ENCODE peak calls at places on chromosomes 13 and 19, in eight cellular contexts. Z is stomach, A is uterus, Q is GM12891, W is suprapubic skin, B is tibial nerve, O is heart left ventricle, G is adrenal gland. I is an unnamed sample.

GRCh38 chr13:65959305-65959704 is 1270.8 kb downstream of the PCDH9 start:
- DNase-seq in Z (no peak), A (no peak), Q (no peak), W (no peak), B (no peak), O (no peak), G (no peak), I (no peak)

GRCh38 chr13:67048793-67049150 is 181.4 kb downstream of the PCDH9 start:
- DNase-seq in Z (no peak), A (no peak), Q (no peak), W (no peak), B (no peak), O (no peak), G (no peak), I (no peak)

GRCh38 chr13:99022953-99023352 is 45.1 kb upstream of the DOCK9 start:
- DNase-seq in Z (no peak), A (no peak), Q (no peak), W (no peak), B (no peak), O (no peak), G (no peak), I (no peak)

GRCh38 chr19:38385057-38385803 is 2.6 kb downstream of the GGN start:
- DNase-seq in Z (no peak), A (no peak), Q (no peak), W (no peak), B (no peak), O (no peak), G (no peak), I (no peak)

GRCh38 chr19:22605275-22606211 is 28.6 kb upstream of the ZNF492 start:
- DNase-seq in Z (no peak), A (no peak), Q (no peak), W (no peak), B (no peak), O (no peak), G (no peak), I (no peak)

GRCh38 chr13:42894765-42895181 is 97.3 kb downstream of the EPSTI1 start:
- DNase-seq in Z (no peak), A (no peak), Q (no peak), W (no peak), B (no peak), O (peak), G (peak), I (no peak)

GRCh38 chr13:24148414-24149305 is 11.9 kb upstream of the SPATA13 start:
- DNase-seq in Z (peak), A (no peak), Q (no peak), W (no peak), B (no peak), O (no peak), G (peak), I (no peak)

GRCh38 chr13:46232281-46232680 is 20.6 kb downstream of the LRRC63 start:
- DNase-seq in Z (no peak), A (no peak), Q (no peak), W (no peak), B (no peak), O (no peak), G (no peak), I (no peak)

GRCh38 chr13:105642511-105642958 is 892.9 kb downstream of the EFNB2 start:
- DNase-seq in Z (no peak), A (no peak), Q (no peak), W (no peak), B (no peak), O (no peak), G (no peak), I (no peak)

GRCh38 chr19:4730740-4731171 is 7.1 kb upstream of the DPP9 start:
- DNase-seq in Z (no peak), A (no peak), Q (no peak), W (no peak), B (no peak), O (no peak), G (no peak), I (no peak)

GRCh38 chr19:48398329-48399235 is 5.1 kb downstream of the GRIN2D start:
- DNase-seq in Z (peak), A (peak), Q (peak), W (peak), B (peak), O (peak), G (peak), I (peak)

GRCh38 chr13:28750187-28751045 is 31.6 kb upstream of the SLC46A3 start:
- DNase-seq in Z (no peak), A (no peak), Q (no peak), W (no peak), B (no peak), O (no peak), G (no peak), I (no peak)

GRCh38 chr19:20367811-20368294 is 197.7 kb downstream of the ZNF737 start:
- DNase-seq in Z (peak), A (no peak), Q (no peak), W (no peak), B (no peak), O (no peak), G (no peak), I (no peak)

GRCh38 chr13:82615043-82615442 is 1267.2 kb downstream of the SLITRK1 start:
- DNase-seq in Z (no peak), A (no peak), Q (no peak), W (no peak), B (no peak), O (no peak), G (no peak), I (no peak)

GRCh38 chr13:99227909-99228688 is 27.4 kb downstream of the UBAC2 start:
- DNase-seq in Z (no peak), A (no peak), Q (no peak), W (no peak), B (no peak), O (no peak), G (peak), I (no peak)

GRCh38 chr13:28055362-28055761 is 45.0 kb downstream of the FLT3 start:
- DNase-seq in Z (no peak), A (no peak), Q (no peak), W (no peak), B (no peak), O (no peak), G (no peak), I (no peak)

GRCh38 chr13:75347925-75348324 is 134.0 kb downstream of the TBC1D4 start:
- DNase-seq in Z (no peak), A (no peak), Q (no peak), W (no peak), B (no peak), O (no peak), G (no peak), I (no peak)

GRCh38 chr19:58568731-58569130 is 4.4 kb downstream of the MZF1 start:
- DNase-seq in Z (no peak), A (peak), Q (no peak), W (peak), B (no peak), O (no peak), G (peak), I (no peak)

GRCh38 chr13:110228936-110229904 is 77.7 kb downstream of the COL4A1 start:
- DNase-seq in Z (no peak), A (no peak), Q (no peak), W (no peak), B (no peak), O (no peak), G (no peak), I (no peak)

GRCh38 chr19:38012944-38013343 is 105.9 kb downstream of the SIPA1L3 start:
- DNase-seq in Z (no peak), A (no peak), Q (no peak), W (no peak), B (no peak), O (no peak), G (no peak), I (no peak)

GRCh38 chr19:18975011-18975410 is 34.0 kb upstream of the HOMER3 start:
- DNase-seq in Z (no peak), A (no peak), Q (no peak), W (no peak), B (no peak), O (no peak), G (no peak), I (no peak)

GRCh38 chr19:31905980-31906948 is 439.1 kb upstream of the ZNF507 start:
- DNase-seq in Z (no peak), A (peak), Q (no peak), W (peak), B (peak), O (peak), G (peak), I (no peak)

GRCh38 chr13:20528451-20528850 is 2.8 kb upstream of the CRYL1 start:
- DNase-seq in Z (no peak), A (no peak), Q (no peak), W (no peak), B (no peak), O (no peak), G (no peak), I (no peak)

GRCh38 chr19:6076675-6077463 is 33.4 kb downstream of the RFX2 start:
- DNase-seq in Z (no peak), A (peak), Q (no peak), W (peak), B (no peak), O (no peak), G (peak), I (no peak)

GRCh38 chr19:42268704-42269517 is at the start of gene CIC:
- DNase-seq in Z (peak), A (peak), Q (peak), W (peak), B (peak), O (peak), G (peak), I (peak)

GRCh38 chr19:11480081-11480926 is 542 bp downstream of the ELAVL3 start:
- DNase-seq in Z (no peak), A (no peak), Q (no peak), W (no peak), B (no peak), O (no peak), G (no peak), I (no peak)

GRCh38 chr19:574658-575526 is 2.5 kb downstream of the BSG start:
- DNase-seq in Z (peak), A (no peak), Q (no peak), W (peak), B (no peak), O (peak), G (no peak), I (peak)

GRCh38 chr19:21260164-21260847 is 68.9 kb downstream of the ZNF708 start:
- DNase-seq in Z (no peak), A (no peak), Q (no peak), W (no peak), B (no peak), O (no peak), G (no peak), I (no peak)

GRCh38 chr19:3535235-3535921 is 3.6 kb upstream of the TEKTIP1 start:
- DNase-seq in Z (no peak), A (no peak), Q (no peak), W (no peak), B (no peak), O (no peak), G (no peak), I (no peak)

GRCh38 chr19:3537438-3538240 is 1.3 kb upstream of the TEKTIP1 start:
- DNase-seq in Z (no peak), A (no peak), Q (no peak), W (peak), B (no peak), O (no peak), G (no peak), I (no peak)

GRCh38 chr19:3537101-3537437 is 1.9 kb upstream of the TEKTIP1 start:
- DNase-seq in Z (no peak), A (no peak), Q (no peak), W (no peak), B (no peak), O (no peak), G (peak), I (peak)

GRCh38 chr19:3538258-3538929 is 580 bp upstream of the TEKTIP1 start:
- DNase-seq in Z (no peak), A (no peak), Q (no peak), W (no peak), B (no peak), O (no peak), G (peak), I (no peak)

DNA sequence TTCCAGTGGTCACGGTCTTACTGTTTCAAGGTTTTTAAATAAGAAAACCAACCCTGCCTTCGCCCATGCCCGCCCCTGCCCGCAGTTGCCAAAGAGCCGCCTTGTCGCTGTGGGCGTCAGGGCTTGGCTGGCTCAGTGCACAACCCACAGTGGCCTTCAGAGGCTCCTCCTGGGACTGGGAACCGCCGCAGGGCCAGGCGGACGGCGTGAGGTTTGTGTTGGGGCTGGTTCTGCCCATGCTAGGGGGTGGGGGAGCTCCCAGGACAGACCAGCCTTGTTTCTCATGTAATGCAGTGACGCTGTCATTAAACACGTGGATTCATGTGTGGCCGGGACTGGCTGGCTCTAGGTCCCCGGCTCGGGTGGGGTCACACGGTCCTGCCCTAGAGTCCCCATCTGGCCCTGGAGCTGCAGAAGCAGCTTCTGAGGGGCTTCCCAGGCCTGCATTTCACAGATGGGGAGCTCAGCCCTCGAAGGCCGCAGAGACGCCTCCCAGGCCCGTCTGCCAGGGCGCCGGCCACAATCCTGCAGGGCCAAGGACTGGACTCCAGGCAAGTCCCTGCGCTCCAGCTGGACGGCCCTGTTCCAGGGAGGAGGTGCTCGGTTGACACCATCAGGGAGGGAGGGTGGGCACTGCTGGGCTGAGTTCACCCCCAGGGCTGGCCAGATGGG is 2.4 kb upstream of the TEKTIP1 start:
- DNase-seq in Z (no peak), A (no peak), Q (no peak), W (no peak), B (peak), O (no peak), G (peak), I (peak)
- TF ChIP-seq POLR2A in Z (no peak), A (no peak), Q (no peak), W (no peak), B (peak), O (no peak), G (no peak), I (no peak)

GRCh38 chr19:50794074-50794777 is 4.0 kb downstream of the ACP4 start:
- DNase-seq in Z (no peak), A (no peak), Q (peak), W (no peak), B (no peak), O (no peak), G (no peak), I (no peak)
- TF ChIP-seq POLR2A in Z (no peak), A (no peak), Q (peak), W (no peak), B (no peak), O (no peak), G (no peak), I (no peak)

GRCh38 chr13:102117175-102117830 is 284.5 kb downstream of the FGF14 start:
- DNase-seq in Z (no peak), A (no peak), Q (no peak), W (no peak), B (no peak), O (no peak), G (no peak), I (no peak)
- TF ChIP-seq POLR2A in Z (no peak), A (no peak), Q (no peak), W (no peak), B (no peak), O (no peak), G (no peak), I (no peak)

DNA sequence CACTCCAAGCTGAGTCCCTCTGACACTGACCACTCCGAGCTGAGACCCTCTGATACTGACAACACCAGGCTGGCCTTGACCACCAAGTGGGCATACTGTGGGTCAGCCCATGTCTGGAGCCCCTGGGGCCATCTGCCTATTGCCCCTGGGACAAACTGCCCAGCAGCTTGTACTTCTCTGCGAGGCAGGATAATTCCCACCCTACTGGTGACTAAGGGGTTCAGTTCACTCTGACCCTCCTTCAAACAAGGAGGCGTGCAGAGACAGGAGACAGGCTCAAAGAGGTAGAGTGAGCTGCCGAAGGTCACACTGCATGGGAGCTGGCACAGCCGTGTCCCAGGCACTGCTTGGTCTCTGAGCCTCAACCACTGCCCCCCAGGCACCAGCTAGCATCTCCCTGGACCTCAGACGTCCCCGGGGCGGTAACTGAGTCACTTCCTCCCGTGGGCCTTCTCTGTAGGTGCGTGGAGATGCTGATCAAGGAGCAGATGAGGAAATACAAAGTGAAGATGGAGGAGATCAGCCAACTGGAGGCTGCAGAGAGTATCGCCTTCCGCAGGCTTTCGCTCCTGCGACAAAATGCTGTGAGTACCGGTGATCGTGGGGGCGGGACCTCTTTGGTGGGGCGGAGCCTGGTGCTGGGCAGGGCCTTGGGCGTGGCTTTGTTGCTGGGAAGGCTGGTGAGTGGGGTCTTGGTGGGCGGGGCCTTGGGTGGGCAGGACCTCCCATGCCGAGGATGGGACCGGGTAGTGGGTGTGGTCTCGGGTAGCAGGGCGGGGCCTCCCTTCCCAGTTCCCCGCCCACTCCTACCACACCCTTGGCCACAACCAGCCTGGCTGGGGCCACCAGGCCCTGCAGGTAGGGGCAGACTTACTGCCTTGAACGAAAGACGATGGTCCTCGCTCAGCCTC is 5.8 kb upstream of the USE1 start:
- DNase-seq in Z (peak), A (no peak), Q (peak), W (no peak), B (no peak), O (no peak), G (no peak), I (no peak)
- TF ChIP-seq POLR2A in Z (no peak), A (no peak), Q (no peak), W (no peak), B (no peak), O (no peak), G (no peak), I (no peak)

GRCh38 chr19:46374526-46375475 is 27.9 kb downstream of the PPP5C start:
- DNase-seq in Z (no peak), A (no peak), Q (no peak), W (no peak), B (no peak), O (no peak), G (peak), I (peak)
- TF ChIP-seq POLR2A in Z (no peak), A (no peak), Q (no peak), W (no peak), B (no peak), O (no peak), G (no peak), I (no peak)

GRCh38 chr19:51331193-51331592 is 10.7 kb downstream of the VSIG10L start:
- DNase-seq in Z (no peak), A (no peak), Q (no peak), W (peak), B (no peak), O (no peak), G (no peak), I (no peak)
- TF ChIP-seq POLR2A in Z (no peak), A (no peak), Q (no peak), W (no peak), B (no peak), O (no peak), G (no peak), I (no peak)